ENCODE peak calls at places on chromosome 6, in five cellular contexts. M is SK-N-SH, B is MM.1S, I is hepatocyte, V is GM23248. N is an unnamed sample.

GRCh38 chr6:3283641-3284435 is 25.1 kb downstream of the PSMG4 start:
- DNase-seq in V (no peak), M (no peak), B (no peak), I (no peak), N (no peak)

GRCh38 chr6:131955876-131956275 is 4.7 kb upstream of the CCN2 start:
- DNase-seq in I (no peak), B (no peak), V (no peak), M (no peak), N (no peak)

GRCh38 chr6:90226257-90226656 is 70.4 kb downstream of the BACH2 start:
- DNase-seq in B (no peak), I (no peak), V (peak; percentile 65), M (no peak), N (no peak)

GRCh38 chr6:127457444-127458064 is 1.6 kb downstream of the KIAA0408 start:
- DNase-seq in M (no peak), V (peak; percentile 84), I (no peak), B (no peak), N (no peak)

GRCh38 chr6:114151070-114151685 is 180.2 kb upstream of the HDAC2 start:
- DNase-seq in I (no peak), V (no peak), M (no peak), B (no peak), N (no peak)

GRCh38 chr6:19298422-19298821 is 538.7 kb upstream of the ID4 start:
- DNase-seq in I (no peak), V (no peak), B (no peak), M (no peak), N (no peak)

GRCh38 chr6:1313755-1314503 is 2.0 kb downstream of the FOXQ1 start:
- DNase-seq in M (peak; percentile 70), B (no peak), V (peak; percentile 47), I (peak; percentile 87), N (peak; percentile 84)

GRCh38 chr6:63644668-63645326 is 9.2 kb downstream of the PHF3 start:
- DNase-seq in B (no peak), I (no peak), V (peak; percentile 89), M (no peak), N (no peak)

GRCh38 chr6:5457036-5457435 is 195.7 kb downstream of the FARS2 start:
- DNase-seq in I (no peak), M (no peak), B (no peak), V (peak; percentile 80), N (no peak)

GRCh38 chr6:28767691-28768090 is 156.1 kb downstream of the TRIM27 start:
- DNase-seq in I (no peak), V (no peak), B (no peak), M (no peak), N (no peak)

GRCh38 chr6:14930366-14930989 is 315.4 kb upstream of the JARID2 start:
- DNase-seq in I (no peak), V (no peak), M (no peak), B (no peak), N (no peak)

GRCh38 chr6:54861846-54862616 is 15.5 kb downstream of the FAM83B start:
- DNase-seq in B (no peak), M (no peak), I (peak; percentile 17), V (no peak), N (no peak)

GRCh38 chr6:168336967-168337366 is 17.4 kb upstream of the DACT2 start:
- DNase-seq in I (no peak), M (no peak), V (no peak), B (peak; percentile 15), N (no peak)

GRCh38 chr6:107555449-107555848 is 65.5 kb downstream of the SOBP start:
- DNase-seq in V (no peak), M (peak; percentile 75), I (no peak), B (no peak), N (peak; percentile 79)

GRCh38 chr6:56927538-56928453 is 27.1 kb upstream of the BEND6 start:
- DNase-seq in B (no peak), I (no peak), M (no peak), V (peak; percentile 68), N (no peak)

GRCh38 chr6:111307275-111307858 is 175.7 kb downstream of the REV3L start:
- DNase-seq in V (no peak), I (peak; percentile 53), M (no peak), B (no peak), N (no peak)

GRCh38 chr6:111717621-111718020 is 111.9 kb upstream of the TRAF3IP2 start:
- DNase-seq in V (no peak), M (no peak), I (no peak), B (no peak), N (no peak)

GRCh38 chr6:52276130-52276529 is 8.4 kb downstream of the MCM3 start:
- DNase-seq in M (no peak), I (no peak), V (no peak), B (no peak), N (no peak)

GRCh38 chr6:52271852-52272460 is 12.6 kb downstream of the MCM3 start:
- DNase-seq in V (no peak), B (no peak), I (peak; percentile 14), M (no peak), N (no peak)
- H4K20me1 ChIP-seq in V (no peaks in the 10 kb centered on the region), B (peaks cover 3% of the 10 kb centered on the region), I (no peaks in the 10 kb centered on the region), M (no peaks in the 10 kb centered on the region), N (peaks cover 10% of the 10 kb centered on the region)

GRCh38 chr6:166627039-166627874 is at the start of gene RPS6KA2:
- DNase-seq in M (peak; percentile 97), V (peak; percentile 99), B (peak; percentile 92), I (peak; percentile 100), N (peak; percentile 100)
- H3K27me3 ChIP-seq in M (no peaks in the 10 kb centered on the region), V (no peaks in the 10 kb centered on the region), B (no peaks in the 10 kb centered on the region), I (peaks cover 8% of the 10 kb centered on the region), N (peaks cover 54% of the 10 kb centered on the region)

DNA sequence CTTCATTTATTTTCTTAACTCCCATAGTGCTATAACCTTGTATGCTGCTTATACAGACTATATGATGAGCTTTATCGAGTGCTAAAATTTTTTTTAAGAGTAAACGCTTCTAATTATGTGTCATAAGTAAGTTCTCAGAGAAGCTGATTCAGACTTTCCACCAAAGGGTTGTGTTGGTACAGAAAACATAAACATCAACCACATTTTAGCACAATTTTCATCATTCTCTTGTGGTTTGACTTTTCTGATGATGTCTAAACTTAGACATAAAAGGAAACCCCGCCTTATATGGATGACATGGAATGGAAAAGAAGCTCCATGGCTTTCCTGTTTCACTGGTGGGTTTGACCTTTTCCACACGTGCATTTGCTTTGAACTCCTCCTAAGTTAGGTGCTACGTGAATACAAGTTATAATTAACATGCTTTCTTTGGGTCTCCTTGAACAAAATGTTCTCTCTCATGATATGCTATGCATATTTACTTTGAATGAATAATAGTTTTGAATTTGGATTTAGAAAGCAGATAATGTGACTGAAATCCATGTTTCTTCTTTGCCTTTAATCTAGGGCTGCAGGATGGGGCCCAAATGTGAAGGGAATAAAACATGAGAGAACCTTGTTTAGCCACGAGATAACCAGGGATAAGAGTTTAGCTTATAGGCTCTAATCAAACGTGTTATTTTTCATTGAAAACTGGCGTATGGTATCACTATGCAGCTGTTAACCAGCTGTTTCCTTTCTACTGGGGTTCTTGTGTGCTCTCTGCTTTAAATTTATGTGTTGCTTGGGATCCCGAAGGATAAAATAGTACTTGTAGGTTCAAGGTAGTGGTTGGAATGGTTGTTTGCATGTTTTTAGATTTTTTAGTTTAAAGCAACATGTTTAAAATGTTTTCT is 127.1 kb upstream of the AHI1 start:
- DNase-seq in V (peak; percentile 73), B (no peak), M (no peak), I (no peak), N (no peak)
- TF ChIP-seq EZH2phosphoT487 in V (no peak), B (no peak), M (no peak), I (no peak), N (no peak)

DNA sequence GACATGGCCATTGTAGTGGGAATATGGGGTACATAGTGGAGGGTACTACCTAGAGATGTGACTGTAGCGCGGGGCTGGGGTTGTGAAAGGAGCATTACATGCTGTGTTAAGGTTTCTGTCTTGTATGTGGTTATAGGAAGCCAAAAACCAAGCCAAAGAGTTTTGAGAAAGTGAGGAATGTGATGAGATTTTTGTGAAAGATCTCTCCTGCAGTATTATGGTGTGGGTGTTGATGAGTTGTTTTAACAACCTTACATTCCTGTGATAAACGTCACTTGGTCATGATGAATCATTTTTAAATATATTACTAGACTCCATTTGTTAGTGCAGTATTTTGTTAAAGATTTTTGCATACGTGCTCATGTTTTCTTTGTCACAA is 48.9 kb downstream of the ZFAND3 start:
- DNase-seq in V (peak; percentile 82), M (no peak), I (no peak), B (no peak), N (no peak)
- H4K20me1 ChIP-seq in V (peaks cover 84% of the 10 kb centered on the region), M (peaks cover 100% of the 10 kb centered on the region), I (peaks cover 99% of the 10 kb centered on the region), B (no peaks in the 10 kb centered on the region), N (peaks cover 51% of the 10 kb centered on the region)

N was measured in neural progenitor cell.